ENCODE peak calls at places on chromosomes 16 and 17, in eight cellular contexts. Q is adrenal gland, U is aorta, X is prostate gland, T is tibial artery, F is HCT116, I is body of pancreas, C is cardiac muscle cell. N is an unnamed sample.

GRCh38 chr16:27107185-27107592 is 40.5 kb downstream of the C16orf82 start:
- DNase-seq in C (no peak), X (no peak), T (no peak), F (no peak), U (no peak), Q (no peak), I (no peak), N (no peak)

GRCh38 chr16:48963901-48964615 is 317.6 kb downstream of the CBLN1 start:
- DNase-seq in T (no peak), I (no peak), Q (no peak), F (peak; percentile 74), C (no peak), X (no peak), U (no peak), N (no peak)

GRCh38 chr17:81991684-81992513 is 14.5 kb downstream of the ASPSCR1 start:
- DNase-seq in Q (peak; percentile 85), T (peak; percentile 85), F (no peak), U (peak; percentile 82), C (peak; percentile 25), X (peak; percentile 87), I (peak; percentile 92), N (peak; percentile 91)

GRCh38 chr17:21394265-21394664 is 18.1 kb downstream of the KCNJ12 start:
- DNase-seq in C (no peak), Q (no peak), X (no peak), U (no peak), F (no peak), T (no peak), I (no peak), N (no peak)

GRCh38 chr16:1474047-1474446 is 781 bp downstream of the CLCN7 start:
- DNase-seq in Q (no peak), C (no peak), T (no peak), F (no peak), X (no peak), U (no peak), I (no peak), N (no peak)

GRCh38 chr17:58275417-58275816 is 5.3 kb downstream of the MPO start:
- DNase-seq in C (no peak), Q (no peak), X (no peak), U (no peak), F (no peak), T (no peak), I (no peak), N (no peak)

GRCh38 chr17:52255347-52255746 is 96.8 kb upstream of the CA10 start:
- DNase-seq in F (no peak), U (no peak), C (no peak), X (no peak), T (no peak), I (no peak), Q (no peak), N (no peak)

GRCh38 chr17:9645858-9646555 is 690 bp downstream of the USP43 start:
- DNase-seq in F (peak; percentile 12), C (peak; percentile 71), I (peak; percentile 85), X (peak; percentile 63), Q (peak; percentile 21), T (no peak), U (no peak), N (no peak)

GRCh38 chr16:19884611-19885455 is at the start of gene GPRC5B:
- DNase-seq in U (peak; percentile 60), T (no peak), Q (peak; percentile 42), F (no peak), C (peak; percentile 84), X (peak; percentile 43), I (peak; percentile 73), N (peak; percentile 70)

GRCh38 chr16:81564368-81565060 is 119.9 kb downstream of the CMIP start:
- DNase-seq in U (no peak), Q (no peak), F (no peak), C (no peak), I (no peak), X (no peak), T (no peak), N (no peak)

GRCh38 chr17:64231567-64232141 is 31.4 kb downstream of the TEX2 start:
- DNase-seq in T (no peak), F (no peak), C (no peak), X (no peak), I (no peak), Q (no peak), U (no peak), N (no peak)

GRCh38 chr16:15770512-15770911 is 86.3 kb downstream of the MYH11 start:
- DNase-seq in F (no peak), Q (no peak), C (no peak), U (no peak), I (no peak), T (no peak), X (no peak), N (no peak)

GRCh38 chr17:48002208-48002919 is 31.5 kb downstream of the CDK5RAP3 start:
- DNase-seq in X (no peak), U (no peak), T (no peak), I (no peak), C (no peak), F (no peak), Q (no peak), N (peak; percentile 43)

GRCh38 chr17:48908853-48909394 is 717 bp downstream of the UBE2Z start:
- DNase-seq in Q (peak; percentile 82), X (peak; percentile 65), F (peak; percentile 83), I (peak; percentile 77), C (peak; percentile 95), T (peak; percentile 85), U (peak; percentile 87), N (peak; percentile 97)

GRCh38 chr17:65794572-65794971 is 233.1 kb upstream of the AXIN2 start:
- DNase-seq in I (peak; percentile 16), X (no peak), U (no peak), T (no peak), C (peak; percentile 37), F (peak; percentile 48), Q (no peak), N (no peak)

GRCh38 chr17:36608794-36609497 is 7.6 kb downstream of the MRM1 start:
- DNase-seq in C (peak; percentile 63), T (no peak), U (peak; percentile 63), I (peak; percentile 46), X (peak; percentile 26), Q (peak; percentile 74), F (peak; percentile 31), N (peak; percentile 78)

GRCh38 chr16:85579883-85580607 is 33.1 kb upstream of the GSE1 start:
- DNase-seq in C (no peak), Q (no peak), F (no peak), I (no peak), T (no peak), X (no peak), U (no peak), N (no peak)

GRCh38 chr16:84700518-84701277 is 898 bp downstream of the USP10 start:
- DNase-seq in U (no peak), I (peak; percentile 24), Q (no peak), T (no peak), X (peak; percentile 15), F (no peak), C (peak; percentile 35), N (peak; percentile 19)

GRCh38 chr17:2975469-2975958 is 87.9 kb downstream of the OR1D5 start:
- DNase-seq in I (peak; percentile 35), C (no peak), Q (peak; percentile 33), U (no peak), T (peak; percentile 48), X (peak; percentile 61), F (peak; percentile 90), N (peak; percentile 63)

GRCh38 chr17:82863941-82864720 is 24.3 kb upstream of the ZNF750 start:
- DNase-seq in I (no peak), T (no peak), C (no peak), U (no peak), X (no peak), F (peak; percentile 68), Q (peak; percentile 60), N (peak; percentile 67)

GRCh38 chr17:65742433-65743312 is 181.2 kb upstream of the AXIN2 start:
- DNase-seq in T (no peak), U (no peak), C (no peak), I (no peak), X (no peak), Q (peak; percentile 55), F (peak; percentile 70), N (no peak)

GRCh38 chr16:48676836-48677235 is 66.9 kb upstream of the N4BP1 start:
- DNase-seq in C (no peak), I (no peak), X (no peak), U (no peak), Q (no peak), T (no peak), F (no peak), N (no peak)

GRCh38 chr16:10385725-10386516 is at the start of gene ATF7IP2:
- DNase-seq in Q (peak; percentile 95), I (peak; percentile 93), U (peak; percentile 94), T (peak; percentile 83), C (peak; percentile 88), X (peak; percentile 53), F (peak; percentile 87), N (peak; percentile 94)

GRCh38 chr16:47299587-47299986 is 155.8 kb upstream of the NETO2 start:
- DNase-seq in X (no peak), T (no peak), U (no peak), Q (no peak), I (no peak), F (no peak), C (no peak), N (no peak)
- H3K4me3 ChIP-seq in X (no peak overlapping the region), T (no peak overlapping the region), U (no peak overlapping the region), Q (no peak overlapping the region), I (no peak overlapping the region), F (no peak overlapping the region), C (no peak overlapping the region), N (no peak overlapping the region)

GRCh38 chr16:88790312-88791150 is 5.5 kb upstream of the PIEZO1 start:
- DNase-seq in I (no peak), X (no peak), F (no peak), U (peak; percentile 79), T (peak; percentile 73), C (no peak), Q (no peak), N (no peak)
- H3K4me1 ChIP-seq in I (peaks cover 3% of the 10 kb centered on the region), X (no peaks in the 10 kb centered on the region), F (peaks cover 7% of the 10 kb centered on the region), U (no peaks in the 10 kb centered on the region), T (no peaks in the 10 kb centered on the region), C (peaks cover 3% of the 10 kb centered on the region), Q (no peaks in the 10 kb centered on the region), N (no peaks in the 10 kb centered on the region)

GRCh38 chr17:59330314-59330942 is 1.0 kb upstream of the YPEL2 start:
- DNase-seq in U (peak; percentile 62), F (no peak), I (peak; percentile 90), X (peak; percentile 11), C (peak; percentile 38), Q (peak; percentile 74), T (peak; percentile 74), N (no peak)
- H3K4me3 ChIP-seq in U (no peak overlapping the region), F (no peak overlapping the region), I (no peak overlapping the region), X (peak overlapping the region; percentile 98), C (peak overlapping the region; percentile 99), Q (no peak overlapping the region), T (peak overlapping the region; percentile 99), N (peak overlapping the region; percentile 7)

GRCh38 chr16:24540575-24541240 is 1.3 kb downstream of the RBBP6 start:
- DNase-seq in C (peak; percentile 51), X (peak; percentile 20), T (no peak), U (no peak), I (peak; percentile 33), Q (no peak), F (no peak), N (no peak)

GRCh38 chr16:24543949-24544348 is 4.6 kb downstream of the RBBP6 start:
- DNase-seq in I (no peak), Q (no peak), U (no peak), F (no peak), C (no peak), X (no peak), T (no peak), N (no peak)

GRCh38 chr16:24539850-24540484 is 601 bp downstream of the RBBP6 start:
- DNase-seq in X (peak; percentile 44), I (peak; percentile 69), T (peak; percentile 82), Q (peak; percentile 69), F (no peak), U (peak; percentile 81), C (peak; percentile 55), N (peak; percentile 52)

GRCh38 chr16:24539295-24539849 is at the start of gene RBBP6:
- DNase-seq in I (peak; percentile 96), C (peak; percentile 98), U (peak; percentile 96), T (peak; percentile 97), Q (peak; percentile 96), F (peak; percentile 93), X (peak; percentile 96), N (peak; percentile 96)

GRCh38 chr16:24541534-24541933 is 2.2 kb downstream of the RBBP6 start:
- DNase-seq in X (no peak), Q (no peak), T (no peak), U (no peak), F (no peak), I (no peak), C (no peak), N (no peak)
- H3K4me1 ChIP-seq in X (no peaks in the 10 kb centered on the region), Q (peaks cover 33% of the 10 kb centered on the region), T (peaks cover 21% of the 10 kb centered on the region), U (no peaks in the 10 kb centered on the region), F (peaks cover 22% of the 10 kb centered on the region), I (peaks cover 49% of the 10 kb centered on the region), C (peaks cover 38% of the 10 kb centered on the region), N (peaks cover 3% of the 10 kb centered on the region)